ENCODE peak calls at places on chromosome 17, in nine cellular contexts. One of them, this sample, is unnamed.

GRCh38 chr17:46027326-46028325 is 28.6 kb downstream of the STH start:
- DNase-seq in stomach: no peak
- DNase-seq in naive thymus-derived CD4-positive, alpha-beta T cell: no peak
- DNase-seq in endodermal cell: no peak
- DNase-seq in WERI-Rb-1: no peak
- DNase-seq in colonic mucosa: no peak
- DNase-seq in CD8-positive, alpha-beta T cell: no peak
- DNase-seq in GM23338: no peak
- DNase-seq in A549: no peak
- DNase-seq in this sample: no peak

GRCh38 chr17:78925662-78926555 is 722 bp upstream of the TIMP2 start:
- DNase-seq in stomach: peak
- DNase-seq in naive thymus-derived CD4-positive, alpha-beta T cell: no peak
- DNase-seq in endodermal cell: peak
- DNase-seq in WERI-Rb-1: no peak
- DNase-seq in colonic mucosa: peak
- DNase-seq in CD8-positive, alpha-beta T cell: no peak
- DNase-seq in GM23338: peak
- DNase-seq in A549: no peak
- DNase-seq in this sample: peak

GRCh38 chr17:31789707-31790505 is 69.1 kb downstream of the COPRS start:
- DNase-seq in stomach: no peak
- DNase-seq in naive thymus-derived CD4-positive, alpha-beta T cell: no peak
- DNase-seq in endodermal cell: no peak
- DNase-seq in WERI-Rb-1: no peak
- DNase-seq in colonic mucosa: no peak
- DNase-seq in CD8-positive, alpha-beta T cell: no peak
- DNase-seq in GM23338: no peak
- DNase-seq in A549: no peak
- DNase-seq in this sample: no peak

GRCh38 chr17:882827-883585 is 96.6 kb downstream of the NXN start:
- DNase-seq in stomach: peak
- DNase-seq in naive thymus-derived CD4-positive, alpha-beta T cell: no peak
- DNase-seq in endodermal cell: no peak
- DNase-seq in WERI-Rb-1: no peak
- DNase-seq in colonic mucosa: peak
- DNase-seq in CD8-positive, alpha-beta T cell: no peak
- DNase-seq in GM23338: peak
- DNase-seq in A549: no peak
- DNase-seq in this sample: peak

GRCh38 chr17:33469911-33470310 is 176.8 kb upstream of the ASIC2 start:
- DNase-seq in stomach: no peak
- DNase-seq in naive thymus-derived CD4-positive, alpha-beta T cell: no peak
- DNase-seq in endodermal cell: no peak
- DNase-seq in WERI-Rb-1: peak
- DNase-seq in colonic mucosa: peak
- DNase-seq in CD8-positive, alpha-beta T cell: no peak
- DNase-seq in GM23338: no peak
- DNase-seq in A549: no peak
- DNase-seq in this sample: no peak

GRCh38 chr17:66790476-66791061 is 44.3 kb upstream of the CACNG5 start:
- DNase-seq in stomach: no peak
- DNase-seq in naive thymus-derived CD4-positive, alpha-beta T cell: no peak
- DNase-seq in endodermal cell: peak
- DNase-seq in WERI-Rb-1: no peak
- DNase-seq in colonic mucosa: no peak
- DNase-seq in CD8-positive, alpha-beta T cell: no peak
- DNase-seq in GM23338: no peak
- DNase-seq in A549: no peak
- DNase-seq in this sample: no peak

GRCh38 chr17:8131844-8132441 is 8.0 kb upstream of the HES7 start:
- DNase-seq in stomach: no peak
- DNase-seq in naive thymus-derived CD4-positive, alpha-beta T cell: no peak
- DNase-seq in endodermal cell: no peak
- DNase-seq in WERI-Rb-1: no peak
- DNase-seq in colonic mucosa: no peak
- DNase-seq in CD8-positive, alpha-beta T cell: no peak
- DNase-seq in GM23338: no peak
- DNase-seq in A549: no peak
- DNase-seq in this sample: no peak

GRCh38 chr17:59331929-59332889 is 754 bp downstream of the YPEL2 start:
- DNase-seq in stomach: peak
- DNase-seq in naive thymus-derived CD4-positive, alpha-beta T cell: peak
- DNase-seq in endodermal cell: peak
- DNase-seq in WERI-Rb-1: no peak
- DNase-seq in colonic mucosa: peak
- DNase-seq in CD8-positive, alpha-beta T cell: no peak
- DNase-seq in GM23338: peak
- DNase-seq in A549: no peak
- DNase-seq in this sample: peak

GRCh38 chr17:79340771-79341528 is 266.3 kb downstream of the ENGASE start:
- DNase-seq in stomach: no peak
- DNase-seq in naive thymus-derived CD4-positive, alpha-beta T cell: no peak
- DNase-seq in endodermal cell: no peak
- DNase-seq in WERI-Rb-1: no peak
- DNase-seq in colonic mucosa: no peak
- DNase-seq in CD8-positive, alpha-beta T cell: no peak
- DNase-seq in GM23338: no peak
- DNase-seq in A549: no peak
- DNase-seq in this sample: no peak

GRCh38 chr17:78376161-78376560 is 2.3 kb upstream of the PGS1 start:
- DNase-seq in stomach: no peak
- DNase-seq in naive thymus-derived CD4-positive, alpha-beta T cell: no peak
- DNase-seq in endodermal cell: no peak
- DNase-seq in WERI-Rb-1: no peak
- DNase-seq in colonic mucosa: no peak
- DNase-seq in CD8-positive, alpha-beta T cell: no peak
- DNase-seq in GM23338: no peak
- DNase-seq in A549: no peak
- DNase-seq in this sample: no peak

GRCh38 chr17:48037036-48037881 is at the start of gene COPZ2:
- DNase-seq in stomach: peak
- DNase-seq in naive thymus-derived CD4-positive, alpha-beta T cell: peak
- DNase-seq in endodermal cell: peak
- DNase-seq in WERI-Rb-1: no peak
- DNase-seq in colonic mucosa: peak
- DNase-seq in CD8-positive, alpha-beta T cell: peak
- DNase-seq in GM23338: peak
- DNase-seq in A549: peak
- DNase-seq in this sample: no peak

GRCh38 chr17:9644910-9645751 is at the start of gene USP43:
- DNase-seq in stomach: peak
- DNase-seq in naive thymus-derived CD4-positive, alpha-beta T cell: no peak
- DNase-seq in endodermal cell: peak
- DNase-seq in WERI-Rb-1: peak
- DNase-seq in colonic mucosa: peak
- DNase-seq in CD8-positive, alpha-beta T cell: no peak
- DNase-seq in GM23338: peak
- DNase-seq in A549: peak
- DNase-seq in this sample: no peak

GRCh38 chr17:56262854-56263253 is 109.6 kb downstream of the ANKFN1 start:
- DNase-seq in stomach: peak
- DNase-seq in naive thymus-derived CD4-positive, alpha-beta T cell: no peak
- DNase-seq in endodermal cell: no peak
- DNase-seq in WERI-Rb-1: no peak
- DNase-seq in colonic mucosa: no peak
- DNase-seq in CD8-positive, alpha-beta T cell: no peak
- DNase-seq in GM23338: no peak
- DNase-seq in A549: no peak
- DNase-seq in this sample: no peak

GRCh38 chr17:56260421-56260820 is 107.1 kb downstream of the ANKFN1 start:
- DNase-seq in stomach: no peak
- DNase-seq in naive thymus-derived CD4-positive, alpha-beta T cell: no peak
- DNase-seq in endodermal cell: no peak
- DNase-seq in WERI-Rb-1: no peak
- DNase-seq in colonic mucosa: no peak
- DNase-seq in CD8-positive, alpha-beta T cell: no peak
- DNase-seq in GM23338: no peak
- DNase-seq in A549: no peak
- DNase-seq in this sample: no peak

DNA sequence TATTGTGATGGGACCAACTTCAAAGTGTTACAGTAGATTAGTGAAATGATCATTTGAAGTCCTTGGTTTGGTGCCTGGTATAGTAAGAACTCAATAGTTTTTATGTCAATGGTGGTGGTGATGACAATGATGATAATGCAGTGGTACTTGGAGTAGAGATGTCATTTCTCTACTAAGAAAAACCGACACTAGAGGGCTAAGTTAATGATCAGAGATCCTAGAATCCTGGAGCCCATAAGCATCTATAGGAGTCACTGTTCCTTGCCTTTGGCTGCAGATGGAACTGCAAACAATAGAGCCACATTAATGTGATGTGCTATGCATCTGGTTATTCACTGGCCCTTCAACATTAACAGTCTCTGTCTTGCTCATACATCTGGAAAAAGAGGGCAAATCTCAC is 103.8 kb downstream of the ANKFN1 start:
- DNase-seq in stomach: no peak
- DNase-seq in naive thymus-derived CD4-positive, alpha-beta T cell: no peak
- DNase-seq in endodermal cell: no peak
- DNase-seq in WERI-Rb-1: no peak
- DNase-seq in colonic mucosa: no peak
- DNase-seq in CD8-positive, alpha-beta T cell: no peak
- DNase-seq in GM23338: peak
- DNase-seq in A549: no peak
- DNase-seq in this sample: no peak
- H3K4me3 ChIP-seq in stomach: no peak
- H3K4me3 ChIP-seq in naive thymus-derived CD4-positive, alpha-beta T cell: no peak
- H3K4me3 ChIP-seq in endodermal cell: no peak
- H3K4me3 ChIP-seq in WERI-Rb-1: no peak
- H3K4me3 ChIP-seq in colonic mucosa: no peak
- H3K4me3 ChIP-seq in CD8-positive, alpha-beta T cell: no peak
- H3K4me3 ChIP-seq in GM23338: no peak
- H3K4me3 ChIP-seq in A549: no peak
- H3K4me3 ChIP-seq in this sample: no peak

DNA sequence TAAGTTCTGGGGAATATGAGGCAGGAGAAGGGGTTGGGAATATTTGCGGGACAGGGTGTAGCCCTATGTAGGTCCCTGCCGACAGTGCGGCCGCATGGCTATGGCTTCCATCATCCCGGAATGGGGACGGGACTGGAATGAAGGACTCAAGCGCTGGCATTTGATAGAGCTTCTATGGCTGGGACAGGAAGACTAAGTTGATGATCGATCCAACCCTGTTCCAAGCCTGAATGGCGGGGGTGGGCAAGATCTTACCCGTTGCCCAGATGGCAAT is 47.1 kb downstream of the SRCIN1 start:
- DNase-seq in stomach: no peak
- DNase-seq in naive thymus-derived CD4-positive, alpha-beta T cell: no peak
- DNase-seq in endodermal cell: peak
- DNase-seq in WERI-Rb-1: no peak
- DNase-seq in colonic mucosa: no peak
- DNase-seq in CD8-positive, alpha-beta T cell: no peak
- DNase-seq in GM23338: peak
- DNase-seq in A549: no peak
- DNase-seq in this sample: no peak
- H3K27ac ChIP-seq in stomach: peak
- H3K27ac ChIP-seq in naive thymus-derived CD4-positive, alpha-beta T cell: no peak
- H3K27ac ChIP-seq in endodermal cell: no peak
- H3K27ac ChIP-seq in WERI-Rb-1: peak
- H3K27ac ChIP-seq in colonic mucosa: no peak
- H3K27ac ChIP-seq in CD8-positive, alpha-beta T cell: no peak
- H3K27ac ChIP-seq in GM23338: no peak
- H3K27ac ChIP-seq in A549: peak
- H3K27ac ChIP-seq in this sample: peak

GRCh38 chr17:74465378-74466110 is 890 bp upstream of the CD300A start:
- DNase-seq in stomach: no peak
- DNase-seq in naive thymus-derived CD4-positive, alpha-beta T cell: no peak
- DNase-seq in endodermal cell: no peak
- DNase-seq in WERI-Rb-1: no peak
- DNase-seq in colonic mucosa: no peak
- DNase-seq in CD8-positive, alpha-beta T cell: no peak
- DNase-seq in GM23338: no peak
- DNase-seq in A549: no peak
- DNase-seq in this sample: no peak

GRCh38 chr17:74467221-74467951 is 952 bp downstream of the CD300A start:
- DNase-seq in stomach: peak
- DNase-seq in naive thymus-derived CD4-positive, alpha-beta T cell: no peak
- DNase-seq in endodermal cell: no peak
- DNase-seq in WERI-Rb-1: no peak
- DNase-seq in colonic mucosa: no peak
- DNase-seq in CD8-positive, alpha-beta T cell: no peak
- DNase-seq in GM23338: peak
- DNase-seq in A549: no peak
- DNase-seq in this sample: no peak

GRCh38 chr17:74464730-74465377 is 1.6 kb upstream of the CD300A start:
- DNase-seq in stomach: no peak
- DNase-seq in naive thymus-derived CD4-positive, alpha-beta T cell: no peak
- DNase-seq in endodermal cell: no peak
- DNase-seq in WERI-Rb-1: no peak
- DNase-seq in colonic mucosa: no peak
- DNase-seq in CD8-positive, alpha-beta T cell: no peak
- DNase-seq in GM23338: no peak
- DNase-seq in A549: no peak
- DNase-seq in this sample: no peak

GRCh38 chr17:74466785-74467158 is 338 bp downstream of the CD300A start:
- DNase-seq in stomach: no peak
- DNase-seq in naive thymus-derived CD4-positive, alpha-beta T cell: no peak
- DNase-seq in endodermal cell: no peak
- DNase-seq in WERI-Rb-1: no peak
- DNase-seq in colonic mucosa: no peak
- DNase-seq in CD8-positive, alpha-beta T cell: peak
- DNase-seq in GM23338: no peak
- DNase-seq in A549: no peak
- DNase-seq in this sample: no peak

DNA sequence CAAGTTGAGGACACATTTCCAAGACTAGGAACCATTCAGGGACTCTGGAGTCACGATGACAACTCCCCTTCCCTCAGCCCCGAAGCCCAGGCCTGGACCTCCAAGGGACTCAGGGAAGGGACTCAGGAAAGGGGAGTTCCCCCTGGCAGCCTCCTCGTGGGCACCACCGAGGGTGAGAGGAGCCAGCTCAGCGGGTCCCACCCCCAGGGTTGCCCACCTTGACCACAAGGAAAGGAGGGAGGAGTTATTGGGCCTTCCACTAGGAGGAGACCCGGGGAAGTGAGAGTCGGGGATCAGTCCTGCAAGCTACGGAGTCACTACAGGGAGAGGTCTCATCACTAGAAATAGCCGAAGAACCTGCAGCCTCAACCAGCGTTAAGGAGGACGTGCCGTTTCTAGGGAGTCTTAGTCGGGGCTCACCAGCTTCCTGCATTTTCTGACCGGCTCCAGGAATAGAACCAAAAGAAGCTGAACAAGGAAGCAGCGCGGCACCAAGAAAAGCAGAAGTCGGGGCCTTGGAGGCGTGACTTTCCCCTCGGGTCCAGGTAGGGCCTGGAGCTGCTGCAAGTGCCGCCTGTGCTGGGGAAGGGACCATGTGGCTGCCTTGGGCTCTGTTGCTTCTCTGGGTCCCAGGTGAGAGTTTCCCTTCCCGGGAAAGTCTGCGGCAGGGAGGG is at the start of gene CD300A:
- DNase-seq in stomach: peak
- DNase-seq in naive thymus-derived CD4-positive, alpha-beta T cell: no peak
- DNase-seq in endodermal cell: no peak
- DNase-seq in WERI-Rb-1: no peak
- DNase-seq in colonic mucosa: no peak
- DNase-seq in CD8-positive, alpha-beta T cell: no peak
- DNase-seq in GM23338: peak
- DNase-seq in A549: no peak
- DNase-seq in this sample: no peak
- H3K4me3 ChIP-seq in stomach: peak
- H3K4me3 ChIP-seq in naive thymus-derived CD4-positive, alpha-beta T cell: peak
- H3K4me3 ChIP-seq in endodermal cell: no peak
- H3K4me3 ChIP-seq in WERI-Rb-1: no peak
- H3K4me3 ChIP-seq in colonic mucosa: peak
- H3K4me3 ChIP-seq in CD8-positive, alpha-beta T cell: peak
- H3K4me3 ChIP-seq in GM23338: peak
- H3K4me3 ChIP-seq in A549: no peak
- H3K4me3 ChIP-seq in this sample: peak

GRCh38 chr17:15409721-15410247 is 57.6 kb downstream of the CDRT4 start:
- DNase-seq in stomach: no peak
- DNase-seq in naive thymus-derived CD4-positive, alpha-beta T cell: no peak
- DNase-seq in endodermal cell: no peak
- DNase-seq in WERI-Rb-1: no peak
- DNase-seq in colonic mucosa: no peak
- DNase-seq in CD8-positive, alpha-beta T cell: no peak
- DNase-seq in GM23338: no peak
- DNase-seq in A549: no peak
- DNase-seq in this sample: no peak
- H3K27ac ChIP-seq in stomach: peak
- H3K27ac ChIP-seq in naive thymus-derived CD4-positive, alpha-beta T cell: no peak
- H3K27ac ChIP-seq in endodermal cell: no peak
- H3K27ac ChIP-seq in WERI-Rb-1: no peak
- H3K27ac ChIP-seq in colonic mucosa: peak
- H3K27ac ChIP-seq in CD8-positive, alpha-beta T cell: no peak
- H3K27ac ChIP-seq in GM23338: no peak
- H3K27ac ChIP-seq in A549: no peak
- H3K27ac ChIP-seq in this sample: peak

This sample was measured in coronary artery.